ENCODE peak calls at places on chromosomes 11 and 22, in nine cellular contexts. M, A, W, H, Z, B, R, I and G are unnamed samples.

GRCh38 chr22:50276143-50276542 is 6.0 kb upstream of the MAPK11 start:
- DNase-seq in M (peak), A (peak), W (peak), H (no peak), Z (peak), B (no peak), R (peak), I (peak), G (peak)

GRCh38 chr11:6557761-6558674 is 45.4 kb downstream of the RRP8 start:
- DNase-seq in M (no peak), A (no peak), W (no peak), H (no peak), Z (no peak), B (no peak), R (no peak), I (no peak), G (no peak)

GRCh38 chr11:116035972-116036371 is 531.8 kb upstream of the CADM1 start:
- DNase-seq in M (no peak), A (no peak), W (no peak), H (no peak), Z (no peak), B (no peak), R (no peak), I (no peak), G (no peak)

GRCh38 chr11:100789500-100789899 is 102.4 kb downstream of the ARHGAP42 start:
- DNase-seq in M (peak), A (no peak), W (peak), H (no peak), Z (no peak), B (no peak), R (no peak), I (no peak), G (peak)

GRCh38 chr11:131025020-131025419 is 108.7 kb upstream of the SNX19 start:
- DNase-seq in M (no peak), A (no peak), W (peak), H (peak), Z (no peak), B (no peak), R (no peak), I (no peak), G (peak)

GRCh38 chr22:20436309-20437252 is 1.0 kb downstream of the SCARF2 start:
- DNase-seq in M (no peak), A (no peak), W (peak), H (no peak), Z (peak), B (no peak), R (peak), I (no peak), G (peak)

GRCh38 chr11:104073950-104074349 is 37.5 kb downstream of the DDI1 start:
- DNase-seq in M (peak), A (no peak), W (no peak), H (no peak), Z (no peak), B (no peak), R (no peak), I (no peak), G (no peak)

GRCh38 chr11:19605500-19606371 is 106.9 kb upstream of the NAV2 start:
- DNase-seq in M (no peak), A (no peak), W (peak), H (no peak), Z (no peak), B (no peak), R (no peak), I (no peak), G (peak)

GRCh38 chr11:3879216-3879966 is 23.9 kb downstream of the STIM1 start:
- DNase-seq in M (no peak), A (no peak), W (no peak), H (no peak), Z (no peak), B (no peak), R (no peak), I (no peak), G (no peak)

GRCh38 chr11:66676931-66677598 is 622 bp downstream of the RBM4B start:
- DNase-seq in M (no peak), A (no peak), W (no peak), H (no peak), Z (no peak), B (no peak), R (no peak), I (no peak), G (no peak)